ENCODE peak calls at places on chromosome 13, in seven cellular contexts. H is psoas muscle; I is GM12878; C is pancreas; Q is CD4-positive, alpha-beta T cell; W is heart right ventricle; A is aorta. T is an unnamed sample.
A peak's percentile ranks its signal among the peaks of the same experiment; 100 is the strongest.

GRCh38 chr13:107458269-107458668 is 757.1 kb downstream of the LIG4 start:
- DNase-seq in H (no peak), C (no peak), A (no peak), W (no peak), I (no peak), Q (no peak), T (no peak)

GRCh38 chr13:74550039-74550438 is 415.8 kb upstream of the KLF12 start:
- DNase-seq in W (no peak), C (no peak), A (no peak), Q (no peak), H (no peak), I (no peak), T (no peak)

GRCh38 chr13:27810461-27810860 is 18.2 kb downstream of the GSX1 start:
- DNase-seq in W (no peak), C (no peak), A (no peak), I (no peak), H (no peak), Q (no peak), T (no peak)

GRCh38 chr13:34620073-34620858 is 321.8 kb upstream of the NBEA start:
- DNase-seq in H (no peak), W (no peak), C (no peak), A (no peak), Q (no peak), I (no peak), T (peak; percentile 15)

GRCh38 chr13:43307921-43308433 is 284.6 kb downstream of the DNAJC15 start:
- DNase-seq in W (peak; percentile 80), H (peak; percentile 82), A (peak; percentile 91), C (peak; percentile 74), I (peak; percentile 68), Q (no peak), T (peak; percentile 75)

GRCh38 chr13:75319244-75319643 is 162.7 kb downstream of the TBC1D4 start:
- DNase-seq in W (no peak), I (no peak), H (no peak), C (no peak), Q (no peak), A (no peak), T (no peak)

GRCh38 chr13:40102854-40103253 is 447.4 kb downstream of the COG6 start:
- DNase-seq in Q (peak; percentile 49), W (no peak), A (no peak), I (no peak), H (no peak), C (no peak), T (no peak)

GRCh38 chr13:38735655-38736440 is 49.0 kb downstream of the FREM2 start:
- DNase-seq in C (no peak), A (no peak), H (no peak), Q (no peak), I (no peak), W (no peak), T (peak; percentile 33)

GRCh38 chr13:24629320-24629719 is 50.9 kb upstream of the ATP12A start:
- DNase-seq in H (no peak), Q (no peak), I (no peak), A (no peak), C (no peak), W (no peak), T (no peak)

GRCh38 chr13:71842003-71842402 is 25.0 kb downstream of the DACH1 start:
- DNase-seq in Q (no peak), W (no peak), C (no peak), A (no peak), I (no peak), H (no peak), T (no peak)

GRCh38 chr13:81017525-81018152 is 676.7 kb upstream of the SPRY2 start:
- DNase-seq in W (no peak), Q (no peak), C (no peak), H (no peak), I (no peak), A (no peak), T (no peak)

GRCh38 chr13:27126877-27127276 is 44.7 kb downstream of the USP12 start:
- DNase-seq in I (no peak), Q (no peak), H (no peak), A (no peak), W (no peak), C (no peak), T (no peak)

GRCh38 chr13:49219647-49220034 is 497 bp upstream of the MLNR start:
- DNase-seq in C (no peak), I (no peak), A (no peak), H (no peak), W (no peak), Q (no peak), T (no peak)

GRCh38 chr13:60392136-60392535 is 4.9 kb upstream of the TDRD3 start:
- DNase-seq in H (no peak), A (no peak), W (no peak), C (no peak), I (no peak), Q (no peak), T (no peak)

GRCh38 chr13:22934744-22935523 is 245.8 kb upstream of the SGCG start:
- DNase-seq in H (no peak), A (no peak), Q (no peak), C (peak; percentile 62), I (no peak), W (no peak), T (no peak)

GRCh38 chr13:34174671-34175145 is 356.8 kb downstream of the RFC3 start:
- DNase-seq in Q (no peak), C (no peak), H (no peak), W (no peak), A (no peak), I (no peak), T (no peak)

GRCh38 chr13:109569938-109570711 is 216.3 kb downstream of the IRS2 start:
- DNase-seq in C (no peak), A (no peak), W (no peak), H (no peak), Q (peak; percentile 21), I (peak; percentile 8), T (no peak)

GRCh38 chr13:73715114-73715909 is 418.9 kb downstream of the KLF12 start:
- DNase-seq in I (peak; percentile 31), W (no peak), A (no peak), C (no peak), Q (peak; percentile 47), H (no peak), T (no peak)

GRCh38 chr13:108859202-108860012 is 230.0 kb downstream of the MYO16 start:
- DNase-seq in W (no peak), A (no peak), C (no peak), Q (no peak), H (no peak), I (no peak), T (no peak)

GRCh38 chr13:113113846-113114271 is 8.3 kb downstream of the F7 start:
- DNase-seq in H (no peak), Q (no peak), C (peak; percentile 55), I (no peak), W (no peak), A (peak; percentile 33), T (no peak)

GRCh38 chr13:83229574-83230300 is 652.5 kb downstream of the SLITRK1 start:
- DNase-seq in H (no peak), C (no peak), Q (no peak), A (no peak), I (no peak), W (no peak), T (no peak)

GRCh38 chr13:83232626-83233025 is 649.6 kb downstream of the SLITRK1 start:
- DNase-seq in W (no peak), Q (no peak), I (no peak), C (no peak), A (no peak), H (no peak), T (no peak)
- H3K9me3 ChIP-seq in W (no peaks in the 10 kb centered on the region), Q (no peaks in the 10 kb centered on the region), I (no peaks in the 10 kb centered on the region), C (no peaks in the 10 kb centered on the region), A (no peaks in the 10 kb centered on the region), H (peaks cover 3% of the 10 kb centered on the region), T (no peaks in the 10 kb centered on the region)

DNA sequence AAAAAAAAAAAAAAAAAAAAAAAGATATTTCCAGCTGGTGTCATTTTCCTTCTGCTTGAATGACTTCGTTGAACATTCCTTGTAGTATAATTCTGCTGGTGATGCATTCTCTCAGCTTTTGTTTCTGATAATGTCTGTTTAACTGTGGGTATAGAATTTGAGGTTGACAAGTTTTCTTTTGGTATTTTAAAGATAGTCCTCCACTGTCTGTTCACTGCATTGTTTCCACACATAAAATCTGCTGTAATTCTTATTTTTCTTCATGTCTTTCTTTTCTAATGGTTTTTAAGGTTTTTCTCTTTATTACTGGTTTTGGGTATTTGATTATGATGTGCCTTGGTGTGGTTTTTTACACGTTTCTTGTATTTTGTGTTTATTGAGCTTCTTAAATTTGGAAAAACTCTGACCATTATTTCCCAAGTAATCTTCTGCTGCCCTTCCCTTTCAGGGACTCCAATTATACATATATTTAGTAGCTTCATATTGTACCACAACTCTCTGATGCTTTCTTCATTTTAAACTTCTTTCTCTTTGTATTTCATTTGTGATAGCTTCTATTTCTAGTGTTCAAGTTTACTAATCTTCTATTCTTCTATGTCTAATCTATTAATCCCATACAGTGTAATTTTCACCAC is 6.3 kb downstream of the EEF1AKMT1 start:
- DNase-seq in Q (no peak), I (no peak), H (no peak), W (no peak), C (no peak), A (no peak), T (no peak)
- H3K9me3 ChIP-seq in Q (peaks cover 10% of the 10 kb centered on the region), I (peaks cover 10% of the 10 kb centered on the region), H (peaks cover 9% of the 10 kb centered on the region), W (peaks cover 40% of the 10 kb centered on the region), C (no peaks in the 10 kb centered on the region), A (no peaks in the 10 kb centered on the region), T (peaks cover 5% of the 10 kb centered on the region)

GRCh38 chr13:18996627-18997051 is 185.0 kb downstream of the TUBA3C start:
- DNase-seq in C (no peak), A (no peak), H (no peak), W (no peak), Q (no peak), I (no peak), T (no peak)
- H3K9me3 ChIP-seq in C (no peaks in the 10 kb centered on the region), A (peaks cover 8% of the 10 kb centered on the region), H (no peaks in the 10 kb centered on the region), W (peaks cover 34% of the 10 kb centered on the region), Q (no peaks in the 10 kb centered on the region), I (no peaks in the 10 kb centered on the region), T (no peaks in the 10 kb centered on the region)

DNA sequence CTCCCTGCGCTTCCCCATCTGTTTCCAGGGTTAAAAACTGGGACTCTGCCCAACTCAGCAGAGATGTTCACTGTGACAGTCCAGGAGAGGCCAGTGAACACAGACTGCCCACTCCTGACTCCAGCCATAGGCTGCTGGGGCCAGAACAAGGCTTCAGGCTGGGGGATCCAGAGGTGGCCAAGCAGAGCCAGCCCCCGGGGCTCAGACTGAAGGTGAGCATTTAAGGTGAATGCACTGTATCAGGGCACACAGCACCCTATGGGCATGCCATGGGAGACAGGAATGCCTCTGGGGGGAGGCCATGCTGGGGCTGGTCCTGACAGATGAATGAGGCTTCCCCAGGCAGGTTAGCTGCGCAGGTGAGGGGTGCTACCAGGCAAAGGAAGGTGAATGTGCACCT is 96.4 kb downstream of the TUBA3C start:
- DNase-seq in H (no peak), A (no peak), I (no peak), Q (no peak), C (no peak), W (no peak), T (no peak)
- H3K9me3 ChIP-seq in H (peaks cover 10% of the 10 kb centered on the region), A (peaks cover 3% of the 10 kb centered on the region), I (peaks cover 1% of the 10 kb centered on the region), Q (no peaks in the 10 kb centered on the region), C (no peaks in the 10 kb centered on the region), W (peaks cover 6% of the 10 kb centered on the region), T (peaks cover 2% of the 10 kb centered on the region)

DNA sequence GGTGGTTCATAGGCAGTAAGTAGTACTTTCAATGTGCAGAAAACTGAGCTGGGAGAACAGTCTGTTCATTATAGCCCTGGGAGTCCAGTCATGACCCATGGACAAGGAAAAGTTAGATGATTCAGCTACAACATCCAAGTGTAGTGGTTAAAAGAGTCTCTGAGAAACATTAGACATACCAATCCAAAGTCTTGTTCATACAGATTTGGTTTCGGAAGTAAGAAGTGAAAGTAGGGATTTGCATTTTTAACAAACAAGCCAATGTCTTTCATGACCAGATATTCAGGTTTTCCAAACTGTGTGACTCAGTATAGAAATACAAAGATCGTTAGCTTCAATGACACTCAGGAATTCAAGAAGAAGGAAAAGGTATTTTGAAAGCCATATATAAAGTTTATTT is 345.3 kb downstream of the SLITRK1 start:
- DNase-seq in I (no peak), C (no peak), A (no peak), H (no peak), W (no peak), Q (no peak), T (no peak)
- H3K9me3 ChIP-seq in I (no peaks in the 10 kb centered on the region), C (no peaks in the 10 kb centered on the region), A (peaks cover 4% of the 10 kb centered on the region), H (no peaks in the 10 kb centered on the region), W (peaks cover 22% of the 10 kb centered on the region), Q (no peaks in the 10 kb centered on the region), T (no peaks in the 10 kb centered on the region)